ENCODE peak calls at places on chromosomes 11 and 22, in five cellular contexts. O is A549, M is WTC11, X is K562, D is GM12878. Q is an unnamed sample.

GRCh38 chr22:33274214-33274828 is 216.1 kb upstream of the SYN3 start:
- DNase-seq in X (peak; percentile 35), O (no peak), M (peak; percentile 73), D (no peak), Q (peak; percentile 27)

GRCh38 chr22:20506543-20507252 is 712 bp upstream of the MED15 start:
- DNase-seq in D (no peak), X (no peak), O (no peak), M (no peak), Q (no peak)

GRCh38 chr22:29871684-29872083 is 11.3 kb upstream of the MTMR3 start:
- DNase-seq in D (no peak), M (no peak), X (no peak), O (no peak), Q (peak; percentile 23)

GRCh38 chr11:35918716-35919115 is 25.1 kb upstream of the LDLRAD3 start:
- DNase-seq in M (no peak), D (no peak), X (no peak), O (no peak), Q (no peak)

GRCh38 chr11:37689951-37690350 is 1091.9 kb upstream of the RAG2 start:
- DNase-seq in X (no peak), D (no peak), O (no peak), M (no peak), Q (no peak)

GRCh38 chr11:77776455-77776854 is 44.1 kb downstream of the RSF1 start:
- DNase-seq in O (no peak), D (no peak), X (no peak), M (no peak), Q (peak; percentile 29)

GRCh38 chr11:94897330-94897768 is 76.0 kb downstream of the CWC15 start:
- DNase-seq in D (no peak), O (peak; percentile 10), X (peak; percentile 46), M (peak; percentile 64), Q (peak; percentile 11)

GRCh38 chr11:995752-996420 is 40.6 kb downstream of the MUC6 start:
- DNase-seq in O (no peak), X (no peak), M (no peak), D (peak; percentile 48), Q (no peak)

GRCh38 chr11:1502168-1502955 is 15.8 kb upstream of the MOB2 start:
- DNase-seq in O (no peak), M (no peak), X (no peak), D (no peak), Q (no peak)

GRCh38 chr11:10751581-10751940 is 515 bp downstream of the CTR9 start:
- DNase-seq in X (no peak), O (no peak), M (no peak), D (no peak), Q (no peak)

GRCh38 chr11:125947419-125948277 is 1.8 kb downstream of the VSIG10L2 start:
- DNase-seq in M (no peak), D (no peak), X (no peak), O (no peak), Q (no peak)

GRCh38 chr11:6240691-6241285 is 1.9 kb downstream of the CNGA4 start:
- DNase-seq in M (no peak), O (no peak), D (no peak), X (no peak), Q (no peak)

GRCh38 chr11:12087075-12087775 is 23.2 kb upstream of the MICAL2 start:
- DNase-seq in X (no peak), O (no peak), D (no peak), M (no peak), Q (no peak)

GRCh38 chr11:12088531-12088930 is 21.9 kb upstream of the MICAL2 start:
- DNase-seq in O (no peak), M (no peak), D (no peak), X (no peak), Q (no peak)

GRCh38 chr11:12088047-12088481 is 22.3 kb upstream of the MICAL2 start:
- DNase-seq in M (no peak), O (no peak), X (peak; percentile 67), D (no peak), Q (no peak)

GRCh38 chr11:12085371-12086251 is 24.8 kb upstream of the MICAL2 start:
- DNase-seq in X (no peak), O (peak; percentile 29), M (no peak), D (no peak), Q (peak; percentile 77)

GRCh38 chr11:12086271-12087074 is 23.9 kb upstream of the MICAL2 start:
- DNase-seq in M (no peak), O (peak; percentile 89), D (no peak), X (no peak), Q (peak; percentile 37)
- TF ChIP-seq ESRRA in M (no peak), O (no peak), D (no peak), X (no peak), Q (no peak)

DNA sequence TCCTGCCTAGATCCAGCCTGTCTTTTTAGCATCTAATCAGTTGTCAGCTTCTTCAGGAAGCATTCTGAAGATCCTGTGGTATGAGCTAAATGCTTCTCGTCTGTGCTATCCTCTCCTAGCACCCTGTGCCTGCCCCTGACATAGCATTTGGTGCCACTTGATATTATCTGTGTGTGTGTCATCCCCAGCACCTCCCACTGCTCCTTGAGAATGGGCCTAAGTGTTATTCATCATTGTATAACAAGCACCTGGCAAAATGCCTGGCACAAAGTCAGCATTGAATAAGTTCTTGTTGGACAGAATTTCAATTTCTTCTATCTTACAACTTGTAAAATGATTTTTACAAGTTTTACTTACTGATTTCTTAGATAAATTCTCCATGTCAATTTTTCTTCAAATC is 28.1 kb upstream of the OLFML1 start:
- DNase-seq in X (no peak), O (no peak), D (no peak), M (no peak), Q (no peak)
- TF ChIP-seq ESRRA in X (no peak), O (no peak), D (no peak), M (no peak), Q (no peak)

GRCh38 chr11:116413861-116414260 is 358.9 kb downstream of the BUD13 start:
- DNase-seq in M (no peak), D (no peak), X (no peak), O (no peak), Q (peak; percentile 68)
- TF ChIP-seq ESRRA in M (no peak), D (no peak), X (no peak), O (no peak), Q (no peak)

DNA sequence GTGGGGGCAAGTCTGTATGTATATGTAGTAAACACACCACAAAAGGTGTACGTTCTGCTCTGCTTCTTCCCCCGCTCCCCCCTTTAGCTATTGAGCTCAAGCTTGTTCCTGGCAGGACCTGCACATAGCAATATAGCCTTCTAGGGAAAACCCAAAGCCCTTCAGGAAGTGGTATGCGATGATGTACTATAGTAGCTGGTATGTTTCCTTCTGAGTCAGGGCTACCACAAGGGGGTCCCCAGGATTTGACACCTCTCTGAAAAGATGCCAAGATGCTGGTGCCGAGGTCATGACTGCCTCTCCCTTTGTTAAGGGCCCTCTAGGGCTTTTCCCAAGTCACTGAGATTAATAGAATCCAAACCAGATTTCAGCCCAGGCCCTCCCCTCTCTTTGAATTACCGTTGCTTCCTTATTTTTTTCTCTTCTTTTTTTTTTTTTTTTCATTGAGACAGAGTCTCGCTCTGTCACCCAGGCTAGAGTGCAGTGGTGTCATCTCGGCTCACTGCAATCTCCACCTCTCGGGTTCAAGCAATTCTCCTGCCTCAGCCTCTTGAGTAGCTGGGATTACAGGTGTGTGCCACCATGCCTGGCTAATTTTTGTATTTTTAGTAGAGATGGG is 268.4 kb downstream of the ETS1 start:
- DNase-seq in X (no peak), M (no peak), D (peak; percentile 93), O (no peak), Q (no peak)
- TF ChIP-seq ESRRA in X (no peak), M (no peak), D (no peak), O (no peak), Q (no peak)

DNA sequence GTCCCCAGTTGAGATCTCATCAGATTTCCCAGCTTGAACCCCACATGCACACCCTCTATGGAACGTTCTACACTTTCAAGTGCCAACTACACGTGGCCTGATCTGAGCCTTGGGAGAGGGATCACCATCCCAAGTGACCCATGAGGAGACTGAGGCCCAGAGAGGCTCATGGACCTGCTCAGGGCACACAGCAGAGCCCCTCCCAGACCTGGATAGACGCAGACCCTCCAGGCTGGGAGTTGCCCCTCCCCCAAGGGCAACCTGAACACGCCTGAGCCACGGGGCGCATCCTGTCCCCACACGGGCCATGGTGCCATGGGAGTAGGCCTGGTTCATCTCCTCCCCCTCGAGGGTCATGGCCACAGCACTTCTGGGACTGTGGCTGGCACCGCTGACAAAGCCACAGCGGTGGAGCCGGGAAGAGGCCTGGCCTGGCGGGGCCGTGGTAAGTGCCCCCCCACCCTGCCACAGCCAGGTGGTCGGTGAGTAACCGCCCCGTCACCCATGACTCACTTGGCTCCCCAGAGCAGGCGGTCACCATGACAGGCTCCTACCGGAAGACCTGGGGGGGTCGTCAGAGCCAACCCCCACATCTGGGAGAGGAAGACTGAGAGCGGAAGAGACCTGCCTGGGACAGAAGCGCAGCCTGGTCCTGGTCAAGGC is 8.1 kb downstream of the WNT7B start:
- DNase-seq in X (no peak), M (no peak), O (peak; percentile 77), D (no peak), Q (no peak)
- TF ChIP-seq ESRRA in X (no peak), M (no peak), O (no peak), D (no peak), Q (no peak)

GRCh38 chr11:46291441-46292143 is 14.1 kb downstream of the CREB3L1 start:
- DNase-seq in M (no peak), D (no peak), X (no peak), O (no peak), Q (no peak)
- TF ChIP-seq ESRRA in M (no peak), D (no peak), X (no peak), O (no peak), Q (no peak)

DNA sequence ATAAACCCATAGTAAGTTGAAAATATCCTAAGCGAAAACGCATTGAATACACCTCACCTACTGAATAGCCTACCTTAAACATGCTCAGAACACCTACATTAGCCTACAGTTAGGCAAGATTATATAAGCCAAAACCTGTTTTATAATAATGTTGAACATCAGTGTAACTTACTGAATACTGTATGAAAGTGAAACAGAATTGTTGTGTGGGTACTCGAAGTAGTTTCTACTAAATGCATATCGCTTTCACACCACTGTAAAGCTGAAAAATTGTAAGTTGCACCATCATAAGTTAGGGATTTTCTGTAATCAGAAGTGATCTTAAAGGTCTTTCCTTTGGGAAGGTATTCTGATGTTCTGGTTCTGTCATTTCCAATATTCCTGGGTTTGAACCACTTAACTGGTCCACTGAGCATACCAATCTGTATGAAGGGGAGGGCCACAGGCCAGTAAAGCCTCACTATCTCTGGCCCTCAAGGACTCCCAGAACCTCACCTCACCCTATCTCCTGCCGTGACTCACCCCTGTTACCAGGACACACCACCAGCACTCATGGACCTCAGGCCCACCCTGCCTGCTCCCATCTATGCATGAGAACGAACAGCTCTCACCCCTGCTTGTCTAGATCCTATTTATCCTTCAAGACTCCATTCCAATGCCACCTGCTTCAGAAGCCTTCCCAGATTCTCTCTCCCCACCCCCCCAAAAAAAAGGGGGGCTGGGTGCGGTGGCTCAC is 70.0 kb downstream of the NAT10 start:
- DNase-seq in M (no peak), D (no peak), O (no peak), X (no peak), Q (no peak)
- TF ChIP-seq ESRRA in M (no peak), D (no peak), O (no peak), X (no peak), Q (no peak)

DNA sequence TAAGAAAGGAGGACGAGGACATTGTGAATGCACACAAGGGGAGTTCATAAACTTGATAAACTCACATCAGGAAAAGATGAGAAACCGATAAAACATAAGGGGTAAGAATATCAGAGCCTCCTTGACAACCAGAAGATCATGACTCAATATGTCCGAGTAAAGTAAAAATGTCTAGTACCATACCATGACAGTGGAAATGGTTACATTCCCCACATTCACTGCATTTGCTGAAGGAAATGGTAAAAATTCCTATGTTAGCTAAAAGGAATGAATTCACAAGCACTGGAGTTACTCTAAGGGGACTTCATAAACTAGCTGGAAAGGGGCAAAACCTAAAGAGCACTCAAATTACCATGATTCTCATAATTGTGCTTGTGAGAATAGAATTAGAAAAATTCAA is 58.8 kb upstream of the SLC5A12 start:
- DNase-seq in D (no peak), M (no peak), X (no peak), O (no peak), Q (no peak)
- TF ChIP-seq ESRRA in D (no peak), M (no peak), X (no peak), O (no peak), Q (no peak)

GRCh38 chr11:108666373-108666772 is 1.5 kb downstream of the DDX10 start:
- DNase-seq in O (no peak), M (no peak), D (no peak), X (no peak), Q (peak; percentile 30)
- TF ChIP-seq ESRRA in O (no peak), M (no peak), D (no peak), X (no peak), Q (no peak)

Q was measured in HepG2.